ENCODE peak calls at places on chromosome 21, in four cellular contexts. One of them, this sample, is unnamed.
A peak's percentile ranks its signal among the peaks of the same experiment; 100 is the strongest.

GRCh38 chr21:45409466-45410150 is 4.6 kb downstream of the COL18A1 start:
- DNase-seq in IMR-90: no peak
- DNase-seq in neuronal stem cell: no peak
- DNase-seq in H9: no peak
- DNase-seq in this sample: no peak

GRCh38 chr21:26226724-26227123 is 56.2 kb upstream of the APP start:
- DNase-seq in IMR-90: no peak
- DNase-seq in neuronal stem cell: no peak
- DNase-seq in H9: no peak
- DNase-seq in this sample: no peak

GRCh38 chr21:44527156-44527982 is 12.6 kb downstream of the KRTAP10-1 start:
- DNase-seq in IMR-90: no peak
- DNase-seq in neuronal stem cell: no peak
- DNase-seq in H9: peak; percentile 21
- DNase-seq in this sample: no peak

GRCh38 chr21:16372546-16372945 is 642.8 kb downstream of the USP25 start:
- DNase-seq in IMR-90: no peak
- DNase-seq in neuronal stem cell: no peak
- DNase-seq in H9: no peak
- DNase-seq in this sample: no peak

GRCh38 chr21:46207920-46208571 is 20.5 kb downstream of the LSS start:
- DNase-seq in IMR-90: no peak
- DNase-seq in neuronal stem cell: no peak
- DNase-seq in H9: no peak
- DNase-seq in this sample: no peak

GRCh38 chr21:45913886-45914285 is 67.7 kb upstream of the COL6A1 start:
- DNase-seq in IMR-90: no peak
- DNase-seq in neuronal stem cell: no peak
- DNase-seq in H9: no peak
- DNase-seq in this sample: no peak

GRCh38 chr21:44502559-44502958 is 37.4 kb downstream of the KRTAP10-1 start:
- DNase-seq in IMR-90: no peak
- DNase-seq in neuronal stem cell: no peak
- DNase-seq in H9: no peak
- DNase-seq in this sample: no peak

GRCh38 chr21:39647476-39647875 is 34.7 kb downstream of the B3GALT5 start:
- DNase-seq in IMR-90: peak; percentile 63
- DNase-seq in neuronal stem cell: no peak
- DNase-seq in H9: no peak
- DNase-seq in this sample: no peak

GRCh38 chr21:44637018-44637850 is at the start of gene KRTAP10-10:
- DNase-seq in IMR-90: no peak
- DNase-seq in neuronal stem cell: no peak
- DNase-seq in H9: peak; percentile 28
- DNase-seq in this sample: no peak

GRCh38 chr21:31983120-31983519 is 110.3 kb downstream of the HUNK start:
- DNase-seq in IMR-90: no peak
- DNase-seq in neuronal stem cell: no peak
- DNase-seq in H9: no peak
- DNase-seq in this sample: no peak

GRCh38 chr21:34046917-34047316 is 26.5 kb upstream of the MRPS6 start:
- DNase-seq in IMR-90: no peak
- DNase-seq in neuronal stem cell: no peak
- DNase-seq in H9: no peak
- DNase-seq in this sample: no peak

GRCh38 chr21:33687634-33688033 is 45.3 kb downstream of the ITSN1 start:
- DNase-seq in IMR-90: peak; percentile 24
- DNase-seq in neuronal stem cell: no peak
- DNase-seq in H9: no peak
- DNase-seq in this sample: no peak

GRCh38 chr21:41895643-41896493 is 16.7 kb upstream of the PRDM15 start:
- DNase-seq in IMR-90: peak; percentile 18
- DNase-seq in neuronal stem cell: no peak
- DNase-seq in H9: peak; percentile 72
- DNase-seq in this sample: peak; percentile 54
- H3K14ac ChIP-seq in IMR-90: no peak overlapping the region
- H3K14ac ChIP-seq in neuronal stem cell: peak overlapping the region; percentile 31
- H3K14ac ChIP-seq in H9: no peak overlapping the region
- H3K14ac ChIP-seq in this sample: no peak overlapping the region

GRCh38 chr21:35792569-35792968 is 267.8 kb downstream of the SETD4 start:
- DNase-seq in IMR-90: no peak
- DNase-seq in neuronal stem cell: no peak
- DNase-seq in H9: no peak
- DNase-seq in this sample: no peak
- H3K14ac ChIP-seq in IMR-90: no peak overlapping the region
- H3K14ac ChIP-seq in neuronal stem cell: no peak overlapping the region
- H3K14ac ChIP-seq in H9: no peak overlapping the region
- H3K14ac ChIP-seq in this sample: no peak overlapping the region

GRCh38 chr21:21156397-21156796 is 158.2 kb downstream of the NCAM2 start:
- DNase-seq in IMR-90: no peak
- DNase-seq in neuronal stem cell: no peak
- DNase-seq in H9: no peak
- DNase-seq in this sample: no peak
- H3K14ac ChIP-seq in IMR-90: no peak overlapping the region
- H3K14ac ChIP-seq in neuronal stem cell: no peak overlapping the region
- H3K14ac ChIP-seq in H9: no peak overlapping the region
- H3K14ac ChIP-seq in this sample: no peak overlapping the region

GRCh38 chr21:36430841-36431240 is 45.6 kb downstream of the CHAF1B start:
- DNase-seq in IMR-90: no peak
- DNase-seq in neuronal stem cell: no peak
- DNase-seq in H9: no peak
- DNase-seq in this sample: no peak
- H3K14ac ChIP-seq in IMR-90: peak overlapping the region; percentile 68
- H3K14ac ChIP-seq in neuronal stem cell: no peak overlapping the region
- H3K14ac ChIP-seq in H9: no peak overlapping the region
- H3K14ac ChIP-seq in this sample: no peak overlapping the region

GRCh38 chr21:42878678-42878992 is 704 bp downstream of the WDR4 start:
- DNase-seq in IMR-90: no peak
- DNase-seq in neuronal stem cell: no peak
- DNase-seq in H9: no peak
- DNase-seq in this sample: no peak
- H3K14ac ChIP-seq in IMR-90: peak overlapping the region; percentile 2
- H3K14ac ChIP-seq in neuronal stem cell: no peak overlapping the region
- H3K14ac ChIP-seq in H9: no peak overlapping the region
- H3K14ac ChIP-seq in this sample: no peak overlapping the region